ENCODE peak calls at places on chromosomes 2 and 18, in six cellular contexts. B is H9, N is neuronal stem cell, J is IMR-90, A is mesenchymal stem cell, V is H1. T is an unnamed sample.
A peak's percentile ranks its signal among the peaks of the same experiment; 100 is the strongest.

GRCh38 chr2:118148809-118149208 is 60.5 kb downstream of the INSIG2 start:
- DNase-seq in B (no peak), N (no peak), J (no peak), A (no peak), V (no peak), T (no peak)

GRCh38 chr2:147851244-147851930 is 6.6 kb downstream of the ACVR2A start:
- DNase-seq in B (no peak), N (no peak), J (no peak), A (no peak), V (no peak), T (no peak)

GRCh38 chr2:191441761-191442160 is 196.6 kb downstream of the MYO1B start:
- DNase-seq in B (no peak), N (no peak), J (peak; percentile 27), A (peak; percentile 22), V (no peak), T (no peak)

GRCh38 chr18:58253318-58253717 is 209.3 kb downstream of the NEDD4L start:
- DNase-seq in B (no peak), N (no peak), J (no peak), A (no peak), V (no peak), T (no peak)

GRCh38 chr2:47080888-47081301 is 74.2 kb downstream of the STPG4 start:
- DNase-seq in B (no peak), N (no peak), J (no peak), A (no peak), V (no peak), T (no peak)

GRCh38 chr2:31086585-31086984 is 51.7 kb downstream of the GALNT14 start:
- DNase-seq in B (no peak), N (no peak), J (no peak), A (no peak), V (no peak), T (no peak)

GRCh38 chr2:156332452-156333273 is at the start of gene NR4A2:
- DNase-seq in B (peak; percentile 92), N (peak; percentile 64), J (peak; percentile 92), A (peak; percentile 94), V (no peak), T (peak; percentile 96)

GRCh38 chr2:44550571-44550970 is 188.8 kb downstream of the CAMKMT start:
- DNase-seq in B (no peak), N (no peak), J (no peak), A (no peak), V (no peak), T (no peak)

GRCh38 chr2:155546715-155547555 is 785.6 kb downstream of the NR4A2 start:
- DNase-seq in B (no peak), N (no peak), J (no peak), A (no peak), V (no peak), T (no peak)

GRCh38 chr2:186299610-186300009 is 186.4 kb upstream of the ZC3H15 start:
- DNase-seq in B (no peak), N (no peak), J (no peak), A (no peak), V (no peak), T (no peak)

GRCh38 chr2:236525416-236525997 is 44.1 kb upstream of the ACKR3 start:
- DNase-seq in B (no peak), N (no peak), J (no peak), A (peak; percentile 29), V (no peak), T (peak; percentile 57)

GRCh38 chr2:239608723-239609122 is 207.9 kb upstream of the HDAC4 start:
- DNase-seq in B (peak; percentile 20), N (no peak), J (no peak), A (no peak), V (no peak), T (no peak)

GRCh38 chr2:102520009-102520408 is 47.0 kb downstream of the SLC9A4 start:
- DNase-seq in B (peak; percentile 47), N (peak; percentile 18), J (peak; percentile 17), A (no peak), V (no peak), T (peak; percentile 70)

GRCh38 chr2:3631161-3631850 is 26.7 kb upstream of the ALLC start:
- DNase-seq in B (no peak), N (no peak), J (no peak), A (no peak), V (no peak), T (no peak)

GRCh38 chr2:133303150-133303549 is 265.1 kb downstream of the NCKAP5 start:
- DNase-seq in B (no peak), N (no peak), J (peak; percentile 90), A (peak; percentile 29), V (no peak), T (no peak)

GRCh38 chr18:9835112-9835755 is 50.5 kb upstream of the TXNDC2 start:
- DNase-seq in B (peak; percentile 72), N (no peak), J (no peak), A (no peak), V (peak; percentile 46), T (peak; percentile 74)

DNA sequence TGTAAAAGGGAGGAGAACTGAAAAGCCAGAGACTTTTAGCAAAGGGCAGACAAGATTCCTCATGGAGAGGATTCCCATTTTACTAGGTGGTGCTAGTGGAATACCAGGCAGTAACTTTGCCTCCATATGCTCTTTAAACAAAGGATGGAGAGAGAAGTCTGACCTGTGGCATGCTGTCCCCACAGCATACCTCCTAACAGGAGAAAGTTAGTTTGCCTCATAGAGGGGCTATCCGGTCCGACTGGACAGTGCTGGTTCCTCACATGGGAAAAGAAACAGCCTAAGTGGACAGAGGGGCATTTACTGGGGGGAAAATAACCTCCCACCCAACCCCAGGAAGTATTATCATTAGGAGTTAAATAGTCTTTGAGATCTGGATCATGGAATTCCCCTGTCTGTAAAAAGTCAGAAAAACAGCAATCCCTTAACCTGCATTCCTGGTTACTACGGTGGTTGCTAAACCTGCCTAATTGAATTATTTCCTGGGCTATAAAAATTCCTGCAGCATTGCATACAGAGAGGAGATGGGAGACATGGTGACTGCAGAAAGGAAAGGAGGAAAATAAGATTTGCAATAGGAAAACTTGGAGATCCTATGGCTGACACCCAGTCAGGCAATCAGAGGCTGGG is 31.5 kb upstream of the GMCL1 start:
- DNase-seq in B (no peak), N (no peak), J (no peak), A (peak; percentile 33), V (no peak), T (peak; percentile 86)
- H2AK5ac ChIP-seq in B (no peak overlapping the region), N (no peak overlapping the region), J (no peak overlapping the region), A (peak overlapping the region; percentile 94), V (no peak overlapping the region), T (no peak overlapping the region)

GRCh38 chr18:53739700-53740099 is 484.8 kb downstream of the MBD2 start:
- DNase-seq in B (no peak), N (no peak), J (no peak), A (no peak), V (no peak), T (no peak)
- H4K91ac ChIP-seq in B (no peak overlapping the region), N (no peak overlapping the region), J (no peak overlapping the region), A (no peak overlapping the region), V (no peak overlapping the region), T (no peak overlapping the region)

GRCh38 chr2:920999-921398 is 29.6 kb upstream of the SNTG2 start:
- DNase-seq in B (no peak), N (no peak), J (no peak), A (no peak), V (no peak), T (no peak)
- H2AFZ ChIP-seq in B (no peak overlapping the region), N (no peak overlapping the region), J (no peak overlapping the region), A (no peak overlapping the region), V (no peak overlapping the region), T (no peak overlapping the region)

DNA sequence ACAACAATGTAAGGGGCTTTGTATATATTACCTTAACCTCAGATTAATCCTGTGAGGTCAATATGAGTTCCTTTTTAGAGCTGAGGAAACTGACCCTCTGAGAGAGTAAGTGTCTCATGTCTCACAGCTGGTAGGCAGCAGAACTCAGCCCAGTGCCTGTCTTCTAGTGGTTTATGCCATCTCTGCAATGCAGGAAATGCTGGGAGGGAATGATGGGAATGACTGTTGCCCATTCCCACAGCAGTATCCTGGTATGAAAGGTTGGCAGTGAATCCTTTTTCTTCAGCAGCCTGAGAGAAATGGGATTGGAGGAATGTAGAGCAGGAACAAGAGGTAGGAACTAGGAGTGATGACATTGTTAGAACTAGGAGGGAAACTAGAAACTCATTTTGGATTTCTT is 6.0 kb downstream of the MRPL30 start:
- DNase-seq in B (no peak), N (no peak), J (no peak), A (no peak), V (no peak), T (no peak)
- H2AK5ac ChIP-seq in B (no peak overlapping the region), N (no peak overlapping the region), J (no peak overlapping the region), A (no peak overlapping the region), V (no peak overlapping the region), T (no peak overlapping the region)

GRCh38 chr2:60775048-60775639 is 19.1 kb downstream of the PAPOLG start:
- DNase-seq in B (no peak), N (no peak), J (no peak), A (no peak), V (no peak), T (no peak)

GRCh38 chr2:60778352-60778751 is 22.3 kb downstream of the PAPOLG start:
- DNase-seq in B (no peak), N (no peak), J (no peak), A (no peak), V (no peak), T (no peak)

GRCh38 chr2:60780741-60781140 is 24.7 kb downstream of the PAPOLG start:
- DNase-seq in B (no peak), N (no peak), J (no peak), A (no peak), V (no peak), T (no peak)

DNA sequence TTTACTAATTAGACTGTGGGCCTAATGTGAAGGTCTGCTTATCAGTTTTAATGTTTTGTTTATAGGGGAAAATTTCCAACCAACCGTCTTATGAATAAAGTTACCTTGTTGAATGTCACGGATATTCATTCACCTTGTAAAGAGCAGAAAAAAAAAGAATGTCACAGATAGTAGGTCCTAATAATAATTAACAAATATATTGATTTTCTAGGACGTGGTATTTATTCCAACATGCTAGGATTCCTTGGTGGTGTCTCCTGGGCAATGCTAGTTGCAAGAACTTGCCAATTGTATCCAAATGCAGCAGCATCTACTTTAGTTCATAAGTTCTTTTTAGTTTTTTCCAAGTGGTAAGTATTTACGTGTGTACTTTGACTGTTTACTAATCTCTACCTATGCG is 23.4 kb downstream of the PAPOLG start:
- DNase-seq in B (no peak), N (no peak), J (no peak), A (no peak), V (no peak), T (no peak)
- H4K91ac ChIP-seq in B (no peak overlapping the region), N (no peak overlapping the region), J (no peak overlapping the region), A (no peak overlapping the region), V (no peak overlapping the region), T (no peak overlapping the region)

GRCh38 chr2:106831241-106831640 is 54.7 kb downstream of the ST6GAL2 start:
- DNase-seq in B (no peak), N (no peak), J (no peak), A (no peak), V (no peak), T (no peak)
- H2AFZ ChIP-seq in B (no peak overlapping the region), N (no peak overlapping the region), J (no peak overlapping the region), A (no peak overlapping the region), V (no peak overlapping the region), T (peak overlapping the region; percentile 35)

T was measured in trophoblast cell.